ENCODE peak calls at places on chromosome 22, in six cellular contexts. One of them, this sample, is unnamed.

GRCh38 chr22:45413368-45414211 is at the start of the genes RIBC2 and SMC1B:
- DNase-seq in activated naive CD8-positive, alpha-beta T cell treated with anti-CD3 and anti-CD28 coated beads, Interleukin-2, amount 10 ng/mL, durations not matched to agents 7 days and 5 days: peak; percentile 92
- DNase-seq in iPS DF 6.9: peak; percentile 89
- DNase-seq in activated CD4-positive, alpha-beta T cell treated with anti-CD3 and anti-CD28 coated beads for 48 hours: peak; percentile 94
- DNase-seq in neuronal stem cell: peak; percentile 64
- DNase-seq in occipital lobe: peak; percentile 46
- DNase-seq in this sample: peak; percentile 65

GRCh38 chr22:39253427-39254070 is 8.8 kb upstream of the PDGFB start:
- DNase-seq in iPS DF 6.9: no peak
- DNase-seq in neuronal stem cell: no peak
- DNase-seq in occipital lobe: peak; percentile 71
- DNase-seq in activated CD4-positive, alpha-beta T cell treated with anti-CD3 and anti-CD28 coated beads for 48 hours: peak; percentile 62
- DNase-seq in activated naive CD8-positive, alpha-beta T cell treated with anti-CD3 and anti-CD28 coated beads, Interleukin-2, amount 10 ng/mL, durations not matched to agents 7 days and 5 days: peak; percentile 55
- DNase-seq in this sample: no peak

GRCh38 chr22:43562843-43563242 is 151.0 kb downstream of the MPPED1 start:
- DNase-seq in activated naive CD8-positive, alpha-beta T cell treated with anti-CD3 and anti-CD28 coated beads, Interleukin-2, amount 10 ng/mL, durations not matched to agents 7 days and 5 days: no peak
- DNase-seq in activated CD4-positive, alpha-beta T cell treated with anti-CD3 and anti-CD28 coated beads for 48 hours: no peak
- DNase-seq in neuronal stem cell: no peak
- DNase-seq in iPS DF 6.9: no peak
- DNase-seq in occipital lobe: no peak
- DNase-seq in this sample: no peak

GRCh38 chr22:22318723-22319465 is 74.3 kb downstream of the VPREB1 start:
- DNase-seq in neuronal stem cell: no peak
- DNase-seq in occipital lobe: no peak
- DNase-seq in activated CD4-positive, alpha-beta T cell treated with anti-CD3 and anti-CD28 coated beads for 48 hours: no peak
- DNase-seq in iPS DF 6.9: no peak
- DNase-seq in activated naive CD8-positive, alpha-beta T cell treated with anti-CD3 and anti-CD28 coated beads, Interleukin-2, amount 10 ng/mL, durations not matched to agents 7 days and 5 days: no peak
- DNase-seq in this sample: no peak

GRCh38 chr22:37317698-37318210 is 35.4 kb downstream of the CYTH4 start:
- DNase-seq in neuronal stem cell: no peak
- DNase-seq in activated CD4-positive, alpha-beta T cell treated with anti-CD3 and anti-CD28 coated beads for 48 hours: no peak
- DNase-seq in occipital lobe: no peak
- DNase-seq in iPS DF 6.9: no peak
- DNase-seq in activated naive CD8-positive, alpha-beta T cell treated with anti-CD3 and anti-CD28 coated beads, Interleukin-2, amount 10 ng/mL, durations not matched to agents 7 days and 5 days: no peak
- DNase-seq in this sample: no peak

GRCh38 chr22:19879651-19879995 is 24.9 kb upstream of the GNB1L start:
- DNase-seq in activated naive CD8-positive, alpha-beta T cell treated with anti-CD3 and anti-CD28 coated beads, Interleukin-2, amount 10 ng/mL, durations not matched to agents 7 days and 5 days: no peak
- DNase-seq in neuronal stem cell: no peak
- DNase-seq in activated CD4-positive, alpha-beta T cell treated with anti-CD3 and anti-CD28 coated beads for 48 hours: no peak
- DNase-seq in iPS DF 6.9: no peak
- DNase-seq in occipital lobe: no peak
- DNase-seq in this sample: no peak

GRCh38 chr22:19605508-19606331 is 81.5 kb upstream of the CLDN5 start:
- DNase-seq in activated CD4-positive, alpha-beta T cell treated with anti-CD3 and anti-CD28 coated beads for 48 hours: no peak
- DNase-seq in occipital lobe: no peak
- DNase-seq in neuronal stem cell: no peak
- DNase-seq in iPS DF 6.9: no peak
- DNase-seq in activated naive CD8-positive, alpha-beta T cell treated with anti-CD3 and anti-CD28 coated beads, Interleukin-2, amount 10 ng/mL, durations not matched to agents 7 days and 5 days: no peak
- DNase-seq in this sample: no peak

GRCh38 chr22:37933711-37934376 is 19.6 kb downstream of the C22orf23 start:
- DNase-seq in activated CD4-positive, alpha-beta T cell treated with anti-CD3 and anti-CD28 coated beads for 48 hours: peak; percentile 92
- DNase-seq in neuronal stem cell: peak; percentile 82
- DNase-seq in iPS DF 6.9: peak; percentile 72
- DNase-seq in occipital lobe: peak; percentile 73
- DNase-seq in activated naive CD8-positive, alpha-beta T cell treated with anti-CD3 and anti-CD28 coated beads, Interleukin-2, amount 10 ng/mL, durations not matched to agents 7 days and 5 days: peak; percentile 90
- DNase-seq in this sample: peak; percentile 90

GRCh38 chr22:37167176-37167980 is 17.7 kb upstream of the IL2RB start:
- DNase-seq in activated CD4-positive, alpha-beta T cell treated with anti-CD3 and anti-CD28 coated beads for 48 hours: no peak
- DNase-seq in iPS DF 6.9: no peak
- DNase-seq in activated naive CD8-positive, alpha-beta T cell treated with anti-CD3 and anti-CD28 coated beads, Interleukin-2, amount 10 ng/mL, durations not matched to agents 7 days and 5 days: peak; percentile 43
- DNase-seq in neuronal stem cell: no peak
- DNase-seq in occipital lobe: no peak
- DNase-seq in this sample: no peak

This sample was measured in nephron progenitor cell.